ENCODE peak calls at places on chromosomes 5 and 9, in five cellular contexts. D is astrocyte of the spinal cord; H is CD8-positive, alpha-beta T cell; R is kidney epithelial cell; N is dorsolateral prefrontal cortex. C is an unnamed sample.

GRCh38 chr5:39340486-39340885 is 23.8 kb downstream of the C9 start:
- DNase-seq in D (no peak), H (no peak), R (no peak), N (no peak), C (peak; percentile 46)

GRCh38 chr5:42109006-42109572 is 184.0 kb downstream of the FBXO4 start:
- DNase-seq in D (no peak), H (no peak), R (no peak), N (no peak), C (no peak)

GRCh38 chr9:130565792-130566191 is 13.6 kb upstream of the FUBP3 start:
- DNase-seq in D (no peak), H (no peak), R (no peak), N (no peak), C (no peak)

GRCh38 chr5:7802855-7803254 is 48.1 kb downstream of the CFAP90 start:
- DNase-seq in D (no peak), H (no peak), R (no peak), N (no peak), C (peak; percentile 4)

GRCh38 chr5:150789943-150790611 is 11.5 kb downstream of the SMIM3 start:
- DNase-seq in D (peak; percentile 99), H (peak; percentile 44), R (peak; percentile 94), N (no peak), C (peak; percentile 97)

GRCh38 chr5:124744170-124744911 is 2.1 kb downstream of the ZNF608 start:
- DNase-seq in D (peak; percentile 52), H (no peak), R (no peak), N (peak; percentile 54), C (peak; percentile 79)

GRCh38 chr9:106945727-106946690 is 83.0 kb downstream of the ZNF462 start:
- DNase-seq in D (peak; percentile 91), H (no peak), R (no peak), N (no peak), C (peak; percentile 89)

GRCh38 chr9:36676823-36677521 is 104.3 kb downstream of the MELK start:
- DNase-seq in D (no peak), H (no peak), R (no peak), N (no peak), C (no peak)

GRCh38 chr9:121240394-121241145 is 27.4 kb upstream of the GSN start:
- DNase-seq in D (no peak), H (no peak), R (no peak), N (no peak), C (peak; percentile 44)

GRCh38 chr5:32312194-32312681 is 501 bp downstream of the MTMR12 start:
- DNase-seq in D (peak; percentile 72), H (peak; percentile 30), R (no peak), N (peak; percentile 47), C (peak; percentile 83)

GRCh38 chr5:78295035-78295961 is 800 bp upstream of the AP3B1 start:
- DNase-seq in D (no peak), H (peak; percentile 17), R (no peak), N (no peak), C (peak; percentile 30)

GRCh38 chr5:120767171-120767820 is 303.2 kb downstream of the PRR16 start:
- DNase-seq in D (peak; percentile 49), H (no peak), R (no peak), N (no peak), C (peak; percentile 87)

GRCh38 chr5:88885043-88885442 is 2.1 kb upstream of the MEF2C start:
- DNase-seq in D (no peak), H (no peak), R (no peak), N (no peak), C (no peak)

GRCh38 chr5:176154821-176155220 is 83.4 kb upstream of the SIMC1 start:
- DNase-seq in D (no peak), H (no peak), R (no peak), N (no peak), C (no peak)

GRCh38 chr5:58901271-58901670 is 318.4 kb downstream of the RAB3C start:
- DNase-seq in D (no peak), H (no peak), R (no peak), N (no peak), C (no peak)

GRCh38 chr5:115423541-115423940 is 121.0 kb downstream of the FEM1C start:
- DNase-seq in D (no peak), H (no peak), R (no peak), N (no peak), C (no peak)

GRCh38 chr9:107149756-107150155 is 133.3 kb upstream of the RAD23B start:
- DNase-seq in D (no peak), H (no peak), R (no peak), N (no peak), C (no peak)

GRCh38 chr5:34652916-34653315 is 3.2 kb upstream of the RAI14 start:
- DNase-seq in D (peak; percentile 49), H (no peak), R (no peak), N (no peak), C (peak; percentile 85)

GRCh38 chr9:16426716-16427115 is 443.8 kb downstream of the BNC2 start:
- DNase-seq in D (no peak), H (no peak), R (no peak), N (no peak), C (no peak)

GRCh38 chr9:110214090-110214489 is 6.1 kb upstream of the C9orf152 start:
- DNase-seq in D (no peak), H (no peak), R (no peak), N (no peak), C (no peak)

GRCh38 chr5:150778517-150779396 is at the start of gene SMIM3:
- DNase-seq in D (peak; percentile 72), H (peak; percentile 44), R (no peak), N (peak; percentile 29), C (peak; percentile 95)

GRCh38 chr9:133342083-133342406 is 5.9 kb downstream of the MED22 start:
- DNase-seq in D (no peak), H (no peak), R (no peak), N (no peak), C (no peak)

GRCh38 chr9:73155389-73155788 is 3.7 kb downstream of the ANXA1 start:
- DNase-seq in D (no peak), H (no peak), R (no peak), N (no peak), C (no peak)

GRCh38 chr5:115895821-115896220 is 54.1 kb downstream of the AP3S1 start:
- DNase-seq in D (peak; percentile 47), H (no peak), R (no peak), N (no peak), C (peak; percentile 24)

GRCh38 chr5:167512111-167512510 is 779.3 kb upstream of the WWC1 start:
- DNase-seq in D (no peak), H (no peak), R (no peak), N (no peak), C (no peak)

GRCh38 chr9:99820330-99821186 is 1.1 kb upstream of the NR4A3 start:
- DNase-seq in D (peak; percentile 76), H (peak; percentile 21), R (no peak), N (no peak), C (peak; percentile 86)

GRCh38 chr9:81560851-81561732 is 128.3 kb downstream of the TLE1 start:
- DNase-seq in D (peak; percentile 58), H (no peak), R (no peak), N (no peak), C (no peak)

GRCh38 chr5:111681414-111681790 is 75.6 kb downstream of the NREP start:
- DNase-seq in D (no peak), H (no peak), R (no peak), N (no peak), C (no peak)

GRCh38 chr5:9545301-9545958 is 445 bp downstream of the SEMA5A start:
- DNase-seq in D (no peak), H (no peak), R (no peak), N (no peak), C (peak; percentile 27)

GRCh38 chr5:159051431-159052281 is 48.1 kb downstream of the EBF1 start:
- DNase-seq in D (no peak), H (no peak), R (no peak), N (peak; percentile 21), C (peak; percentile 61)
- H3K4me3 ChIP-seq in D (peak overlapping the region; percentile 30), H (no peak overlapping the region), R (peak overlapping the region; percentile 27), N (peak overlapping the region; percentile 31), C (peak overlapping the region; percentile 37)

GRCh38 chr9:124013263-124014211 is 2.0 kb downstream of the LHX2 start:
- DNase-seq in D (no peak), H (no peak), R (no peak), N (no peak), C (no peak)

GRCh38 chr9:124011460-124012301 is at the start of gene LHX2:
- DNase-seq in D (peak; percentile 55), H (no peak), R (no peak), N (no peak), C (peak; percentile 79)

GRCh38 chr9:124010665-124011321 is 775 bp upstream of the LHX2 start:
- DNase-seq in D (no peak), H (no peak), R (no peak), N (no peak), C (peak; percentile 43)

GRCh38 chr9:124014355-124015026 is 2.9 kb downstream of the LHX2 start:
- DNase-seq in D (no peak), H (no peak), R (no peak), N (no peak), C (no peak)

GRCh38 chr9:124012368-124013262 is 1.0 kb downstream of the LHX2 start:
- DNase-seq in D (no peak), H (no peak), R (no peak), N (no peak), C (no peak)
- H3K4me3 ChIP-seq in D (no peak overlapping the region), H (no peak overlapping the region), R (no peak overlapping the region), N (peak overlapping the region; percentile 53), C (peak overlapping the region; percentile 3)

DNA sequence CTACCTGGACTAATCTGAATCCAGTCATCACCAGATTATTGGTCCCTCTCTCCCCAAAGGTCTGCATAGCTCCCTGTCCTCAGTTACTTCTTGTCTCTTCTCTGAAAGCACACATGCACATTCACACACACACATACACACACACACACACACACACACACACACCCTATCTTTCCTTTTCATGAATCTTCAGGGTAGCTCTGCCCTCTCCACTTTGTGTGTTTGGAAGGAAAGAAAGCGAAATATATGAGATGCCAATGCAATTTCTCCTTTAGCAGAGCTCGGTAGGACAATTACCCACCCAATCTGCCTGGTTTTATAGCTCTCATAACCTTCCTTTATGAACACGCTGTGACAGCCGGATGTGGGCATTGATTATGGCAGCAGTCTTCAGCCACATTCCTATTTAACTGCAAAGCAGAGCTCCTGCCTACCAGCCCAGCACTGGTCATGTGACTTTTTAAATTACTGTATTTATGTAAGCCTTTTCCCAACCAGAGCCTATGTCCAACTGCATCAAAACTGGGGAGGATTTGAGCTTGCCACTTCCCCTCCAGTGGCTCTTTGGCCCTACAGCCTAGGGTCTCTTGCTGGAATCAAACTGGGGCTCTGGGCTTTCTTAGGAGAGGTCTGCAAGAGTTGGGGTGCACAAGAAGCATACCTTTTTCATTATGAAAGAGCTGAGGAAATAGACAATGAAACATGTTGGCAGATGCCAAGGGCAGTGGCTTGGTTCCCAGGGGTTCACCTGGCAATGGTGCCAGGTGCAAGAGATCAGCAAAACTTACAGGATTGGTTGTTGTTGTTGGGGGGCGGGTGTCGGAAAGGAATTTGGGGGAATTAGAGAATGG is 20.8 kb upstream of the MATR3 start:
- DNase-seq in D (peak; percentile 32), H (no peak), R (no peak), N (no peak), C (peak; percentile 57)
- H3K4me3 ChIP-seq in D (no peak overlapping the region), H (peak overlapping the region; percentile 86), R (no peak overlapping the region), N (peak overlapping the region; percentile 51), C (no peak overlapping the region)

GRCh38 chr5:93583799-93584530 is 943 bp downstream of the NR2F1 start:
- DNase-seq in D (no peak), H (no peak), R (no peak), N (no peak), C (peak; percentile 73)

GRCh38 chr5:93582677-93583524 is at the start of gene NR2F1:
- DNase-seq in D (peak; percentile 99), H (no peak), R (peak; percentile 91), N (no peak), C (peak; percentile 97)

GRCh38 chr5:93580387-93581100 is 475 bp downstream of the NR2F1-AS1 start:
- DNase-seq in D (peak; percentile 68), H (no peak), R (no peak), N (no peak), C (peak; percentile 70)

GRCh38 chr5:93583525-93583798 is 440 bp downstream of the NR2F1 start:
- DNase-seq in D (no peak), H (no peak), R (no peak), N (no peak), C (no peak)

GRCh38 chr5:93581738-93582414 is 857 bp upstream of the NR2F1-AS1 start:
- DNase-seq in D (peak; percentile 91), H (no peak), R (no peak), N (no peak), C (peak; percentile 59)
- H3K4me3 ChIP-seq in D (peak overlapping the region; percentile 76), H (no peak overlapping the region), R (peak overlapping the region; percentile 77), N (peak overlapping the region; percentile 67), C (peak overlapping the region; percentile 80)

C was measured in foreskin fibroblast.